ENCODE peak calls at places on chromosomes 2 and 18, in seven cellular contexts. Q is fibroblast of lung, W is Peyer's patch, C is thyroid gland, S is stomach, U is Karpas-422, Y is heart right ventricle. P is an unnamed sample.

GRCh38 chr2:231614559-231615057 is 21.9 kb downstream of the TEX44 start:
- DNase-seq in Q (no peak), W (peak; percentile 33), C (no peak), S (peak; percentile 41), U (peak; percentile 80), Y (peak; percentile 80), P (no peak)

GRCh38 chr2:38013158-38013752 is 62.7 kb downstream of the CYP1B1 start:
- DNase-seq in Q (peak; percentile 34), W (no peak), C (no peak), S (no peak), U (no peak), Y (no peak), P (no peak)

GRCh38 chr2:231907765-231908164 is 18.4 kb downstream of the NPPC start:
- DNase-seq in Q (no peak), W (no peak), C (no peak), S (no peak), U (no peak), Y (no peak), P (no peak)

GRCh38 chr2:72974436-72974754 is 57.1 kb downstream of the EMX1 start:
- DNase-seq in Q (no peak), W (no peak), C (no peak), S (no peak), U (no peak), Y (no peak), P (no peak)

GRCh38 chr2:45614330-45614729 is 3.3 kb upstream of the SRBD1 start:
- DNase-seq in Q (no peak), W (no peak), C (peak; percentile 46), S (no peak), U (no peak), Y (no peak), P (no peak)

GRCh38 chr2:51649366-51649765 is 617.4 kb upstream of the NRXN1 start:
- DNase-seq in Q (no peak), W (no peak), C (no peak), S (no peak), U (no peak), Y (no peak), P (no peak)

GRCh38 chr2:47354013-47354816 is 48.7 kb upstream of the MSH2 start:
- DNase-seq in Q (peak; percentile 36), W (no peak), C (no peak), S (no peak), U (no peak), Y (no peak), P (peak; percentile 63)

GRCh38 chr2:216685327-216685875 is 9.9 kb downstream of the IGFBP5 start:
- DNase-seq in Q (no peak), W (no peak), C (no peak), S (no peak), U (no peak), Y (no peak), P (no peak)

GRCh38 chr2:168635065-168635577 is 167.3 kb upstream of the NOSTRIN start:
- DNase-seq in Q (peak; percentile 79), W (no peak), C (peak; percentile 64), S (peak; percentile 45), U (no peak), Y (peak; percentile 31), P (peak; percentile 61)

GRCh38 chr2:212940816-212941215 is 210.6 kb downstream of the IKZF2 start:
- DNase-seq in Q (peak; percentile 60), W (no peak), C (peak; percentile 70), S (peak; percentile 70), U (no peak), Y (no peak), P (no peak)

GRCh38 chr2:177239053-177239452 is 25.5 kb downstream of the NFE2L2 start:
- DNase-seq in Q (no peak), W (no peak), C (no peak), S (no peak), U (no peak), Y (no peak), P (no peak)

GRCh38 chr2:18332477-18332876 is 228.0 kb downstream of the RDH14 start:
- DNase-seq in Q (no peak), W (no peak), C (no peak), S (no peak), U (no peak), Y (no peak), P (no peak)

GRCh38 chr2:238247841-238248440 is 8.1 kb upstream of the HES6 start:
- DNase-seq in Q (no peak), W (no peak), C (no peak), S (no peak), U (no peak), Y (peak; percentile 8), P (no peak)

GRCh38 chr2:160741815-160742214 is 248.2 kb upstream of the RBMS1 start:
- DNase-seq in Q (no peak), W (no peak), C (no peak), S (no peak), U (peak; percentile 4), Y (no peak), P (no peak)

GRCh38 chr18:79867666-79868065 is 69.9 kb downstream of the KCNG2 start:
- DNase-seq in Q (no peak), W (no peak), C (no peak), S (no peak), U (no peak), Y (no peak), P (no peak)

GRCh38 chr2:3459185-3460015 is 59.9 kb downstream of the ADI1 start:
- DNase-seq in Q (no peak), W (no peak), C (peak; percentile 97), S (peak; percentile 29), U (no peak), Y (peak; percentile 78), P (no peak)

GRCh38 chr18:51028201-51028805 is 1.7 kb upstream of the SMAD4 start:
- DNase-seq in Q (peak; percentile 29), W (no peak), C (no peak), S (no peak), U (peak; percentile 55), Y (no peak), P (no peak)

GRCh38 chr18:77068321-77068841 is 64.2 kb downstream of the MBP start:
- DNase-seq in Q (peak; percentile 66), W (peak; percentile 85), C (no peak), S (no peak), U (no peak), Y (no peak), P (no peak)

GRCh38 chr18:9025104-9025838 is 77.2 kb upstream of the NDUFV2 start:
- DNase-seq in Q (peak; percentile 16), W (no peak), C (no peak), S (no peak), U (no peak), Y (no peak), P (no peak)

GRCh38 chr2:45237128-45237527 is 227.9 kb upstream of the SIX2 start:
- DNase-seq in Q (peak; percentile 46), W (no peak), C (no peak), S (no peak), U (no peak), Y (no peak), P (no peak)

GRCh38 chr2:54099834-54100595 is 15.4 kb upstream of the ACYP2 start:
- DNase-seq in Q (no peak), W (peak; percentile 82), C (peak; percentile 58), S (no peak), U (peak; percentile 97), Y (no peak), P (no peak)

DNA sequence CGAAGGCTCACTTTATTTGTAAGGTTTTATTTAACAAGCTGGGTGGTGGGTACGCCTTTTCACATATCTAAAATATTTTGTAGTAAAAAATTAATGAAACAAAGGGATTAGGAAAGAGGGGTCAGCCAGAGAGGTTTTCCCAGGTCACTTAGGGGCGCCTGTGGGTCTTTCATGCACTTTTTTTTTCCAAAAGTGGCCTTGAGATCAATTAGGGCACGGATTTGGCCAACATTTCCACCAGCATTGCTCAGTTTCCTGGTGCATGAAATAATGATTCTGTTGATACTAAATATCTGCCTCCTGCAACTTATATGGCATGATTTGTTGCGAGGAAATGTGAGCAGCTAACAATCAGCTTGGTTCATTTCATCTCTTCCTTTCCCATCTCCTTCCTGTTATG is 67.6 kb upstream of the ZCCHC2 start:
- DNase-seq in Q (no peak), W (no peak), C (no peak), S (no peak), U (no peak), Y (no peak), P (no peak)
- H3K4me1 ChIP-seq in Q (peaks cover 9% of the 10 kb centered on the region), W (peaks cover 13% of the 10 kb centered on the region), C (no peaks in the 10 kb centered on the region), S (peaks cover 18% of the 10 kb centered on the region), U (peaks cover 12% of the 10 kb centered on the region), Y (peaks cover 16% of the 10 kb centered on the region), P (peaks cover 23% of the 10 kb centered on the region)

GRCh38 chr2:102597788-102598187 is 21.6 kb upstream of the SLC9A2 start:
- DNase-seq in Q (no peak), W (no peak), C (no peak), S (no peak), U (no peak), Y (no peak), P (no peak)
- H3K4me1 ChIP-seq in Q (no peaks in the 10 kb centered on the region), W (peaks cover 5% of the 10 kb centered on the region), C (no peaks in the 10 kb centered on the region), S (peaks cover 19% of the 10 kb centered on the region), U (no peaks in the 10 kb centered on the region), Y (no peaks in the 10 kb centered on the region), P (no peaks in the 10 kb centered on the region)

DNA sequence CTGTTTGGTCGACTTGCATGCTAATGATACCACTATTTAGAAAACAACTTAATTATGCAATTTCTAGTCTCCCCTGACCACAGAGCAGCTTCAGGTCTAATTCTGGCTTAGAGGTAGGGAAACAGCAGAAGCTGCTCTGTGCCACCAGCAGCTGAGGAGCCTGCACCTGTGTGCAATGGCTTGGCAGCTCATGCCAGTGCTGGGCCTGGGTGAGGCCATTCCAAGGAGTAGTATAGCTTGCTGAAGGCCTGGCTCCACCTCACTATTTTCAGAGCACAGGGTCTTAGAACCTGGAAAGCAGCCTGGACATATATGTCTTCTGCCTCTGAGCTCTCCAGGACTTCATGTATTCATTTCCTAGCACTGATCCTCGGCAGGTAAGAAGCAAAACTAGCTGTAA is 62.8 kb downstream of the SPRED2 start:
- DNase-seq in Q (no peak), W (no peak), C (no peak), S (no peak), U (no peak), Y (no peak), P (no peak)
- H3K4me1 ChIP-seq in Q (peaks cover 25% of the 10 kb centered on the region), W (peaks cover 22% of the 10 kb centered on the region), C (peaks cover 16% of the 10 kb centered on the region), S (peaks cover 75% of the 10 kb centered on the region), U (peaks cover 69% of the 10 kb centered on the region), Y (peaks cover 52% of the 10 kb centered on the region), P (no peaks in the 10 kb centered on the region)

GRCh38 chr2:148967056-148967455 is 71.4 kb upstream of the LYPD6B start:
- DNase-seq in Q (no peak), W (no peak), C (no peak), S (no peak), U (no peak), Y (no peak), P (no peak)

GRCh38 chr2:148970393-148970792 is 68.1 kb upstream of the LYPD6B start:
- DNase-seq in Q (no peak), W (no peak), C (no peak), S (no peak), U (no peak), Y (no peak), P (no peak)

GRCh38 chr2:148967484-148967883 is 71.0 kb upstream of the LYPD6B start:
- DNase-seq in Q (peak; percentile 30), W (no peak), C (no peak), S (no peak), U (no peak), Y (no peak), P (no peak)

GRCh38 chr2:148969585-148970180 is 68.8 kb upstream of the LYPD6B start:
- DNase-seq in Q (no peak), W (no peak), C (no peak), S (no peak), U (no peak), Y (no peak), P (no peak)

DNA sequence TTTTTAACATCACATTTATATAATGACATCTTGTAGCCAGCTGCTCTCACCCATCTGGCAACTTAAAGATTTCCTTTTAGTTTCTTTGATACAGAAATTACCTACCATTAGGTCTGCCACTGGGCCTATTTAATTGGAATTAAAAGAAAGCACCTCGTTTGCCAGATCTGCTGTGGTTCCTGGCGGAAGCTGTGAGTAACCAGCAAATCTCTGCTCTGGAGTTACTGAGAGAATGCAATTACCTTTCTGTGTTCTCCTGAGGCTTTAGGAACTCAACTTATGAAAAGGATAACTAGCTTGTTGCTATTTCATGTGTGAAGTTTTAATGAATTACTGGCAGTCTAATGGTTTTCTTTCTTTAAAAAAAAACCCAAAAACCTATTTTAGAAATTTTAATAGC is 69.7 kb upstream of the LYPD6B start:
- DNase-seq in Q (no peak), W (no peak), C (no peak), S (no peak), U (no peak), Y (no peak), P (no peak)
- H3K4me1 ChIP-seq in Q (no peaks in the 10 kb centered on the region), W (no peaks in the 10 kb centered on the region), C (peaks cover 12% of the 10 kb centered on the region), S (no peaks in the 10 kb centered on the region), U (peaks cover 13% of the 10 kb centered on the region), Y (no peaks in the 10 kb centered on the region), P (no peaks in the 10 kb centered on the region)

P was measured in adrenal gland.